ENCODE peak calls at places on chromosome 16, in ten cellular contexts. L is transverse colon, E is breast epithelium, T is tibial nerve, V is A549, M is erythroblast, Y is spleen, R is Peyer's patch, X is H1, O is gastrocnemius medialis. N is an unnamed sample.

GRCh38 chr16:49464877-49465504 is 91.4 kb downstream of the C16orf78 start:
- DNase-seq in Y (peak; percentile 73), R (no peak), M (no peak), L (no peak), V (no peak), O (no peak), E (peak; percentile 10), X (peak; percentile 88), T (no peak), N (no peak)

GRCh38 chr16:49455181-49455990 is 81.8 kb downstream of the C16orf78 start:
- DNase-seq in O (no peak), Y (peak; percentile 56), E (no peak), T (no peak), V (no peak), L (no peak), M (no peak), R (no peak), X (peak; percentile 35), N (no peak)

GRCh38 chr16:56336071-56336688 is 89.2 kb downstream of the AMFR start:
- DNase-seq in R (no peak), X (no peak), M (no peak), L (no peak), Y (no peak), O (peak; percentile 86), V (no peak), E (no peak), T (no peak), N (no peak)

GRCh38 chr16:57191056-57191536 is 5.0 kb downstream of the RSPRY1 start:
- DNase-seq in Y (no peak), R (no peak), M (no peak), X (no peak), E (no peak), T (no peak), O (no peak), V (no peak), L (no peak), N (no peak)

GRCh38 chr16:53022374-53022773 is 30.3 kb downstream of the CHD9NB start:
- DNase-seq in T (no peak), M (peak; percentile 29), Y (no peak), V (peak; percentile 55), L (peak; percentile 33), O (no peak), R (no peak), X (peak; percentile 55), E (no peak), N (peak; percentile 57)

GRCh38 chr16:79272141-79272577 is 328.4 kb downstream of the MAF start:
- DNase-seq in Y (peak; percentile 81), R (no peak), T (no peak), M (no peak), E (no peak), O (no peak), L (peak; percentile 32), X (no peak), V (no peak), N (no peak)

GRCh38 chr16:8850279-8850885 is 18.4 kb downstream of the CARHSP1 start:
- DNase-seq in T (peak; percentile 55), V (no peak), X (no peak), E (no peak), O (peak; percentile 44), M (no peak), R (peak; percentile 49), Y (peak; percentile 87), L (no peak), N (peak; percentile 69)

GRCh38 chr16:57016831-57017230 is 27.5 kb downstream of the NLRC5 start:
- DNase-seq in R (no peak), Y (no peak), L (no peak), V (no peak), O (no peak), M (no peak), E (no peak), X (no peak), T (no peak), N (no peak)

GRCh38 chr16:86501989-86502855 is 8.1 kb upstream of the FOXF1 start:
- DNase-seq in T (no peak), E (no peak), V (no peak), L (no peak), Y (no peak), R (no peak), X (no peak), O (no peak), M (no peak), N (no peak)

DNA sequence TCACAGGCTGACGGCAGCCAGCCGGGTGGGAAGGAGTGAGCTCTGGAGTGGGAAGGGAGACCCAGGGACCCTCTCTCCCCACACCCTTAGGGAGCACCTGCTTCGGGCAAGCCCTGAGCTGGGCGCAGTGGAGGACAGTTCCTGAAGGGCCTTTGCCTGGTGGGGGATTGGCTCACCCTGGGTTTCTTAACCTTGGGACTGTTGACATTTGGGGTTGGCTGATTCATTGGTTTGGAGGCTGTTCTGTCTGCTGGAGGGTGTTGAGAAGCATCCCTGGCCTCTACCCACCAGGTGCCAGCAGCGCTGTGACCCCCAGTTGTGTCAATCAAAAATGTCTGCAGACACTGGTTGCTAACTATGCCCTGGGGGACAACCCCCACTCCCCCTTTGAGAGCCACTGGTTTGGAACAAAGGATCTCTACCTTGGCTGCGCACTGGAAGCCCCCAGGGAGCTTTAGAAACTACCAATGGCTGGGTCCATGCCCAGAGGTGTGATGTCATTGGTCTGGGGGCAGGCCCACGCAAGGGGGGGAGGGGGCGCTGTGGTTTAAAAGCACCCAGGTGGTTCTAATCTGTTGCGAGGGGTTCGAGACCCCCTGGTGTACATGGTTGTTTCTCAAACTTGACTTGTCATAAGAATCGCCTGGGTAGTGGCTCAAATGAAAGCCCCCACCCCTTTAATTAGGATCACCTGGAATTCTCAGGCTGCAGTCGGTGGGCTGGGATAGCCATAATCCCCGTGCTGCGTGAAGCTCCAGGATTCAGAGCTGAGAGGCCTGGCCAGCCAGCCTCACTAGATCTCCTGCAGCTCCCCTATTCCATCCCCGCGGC is 151.9 kb upstream of the GSE1 start:
- DNase-seq in E (no peak), Y (no peak), V (peak; percentile 43), X (no peak), T (no peak), M (no peak), R (no peak), L (no peak), O (peak; percentile 66), N (peak; percentile 61)
- TF ChIP-seq POLR2A in E (no peak), Y (no peak), V (no peak), X (no peak), T (no peak), M (no peak), R (no peak), L (no peak), O (no peak), N (no peak)

DNA sequence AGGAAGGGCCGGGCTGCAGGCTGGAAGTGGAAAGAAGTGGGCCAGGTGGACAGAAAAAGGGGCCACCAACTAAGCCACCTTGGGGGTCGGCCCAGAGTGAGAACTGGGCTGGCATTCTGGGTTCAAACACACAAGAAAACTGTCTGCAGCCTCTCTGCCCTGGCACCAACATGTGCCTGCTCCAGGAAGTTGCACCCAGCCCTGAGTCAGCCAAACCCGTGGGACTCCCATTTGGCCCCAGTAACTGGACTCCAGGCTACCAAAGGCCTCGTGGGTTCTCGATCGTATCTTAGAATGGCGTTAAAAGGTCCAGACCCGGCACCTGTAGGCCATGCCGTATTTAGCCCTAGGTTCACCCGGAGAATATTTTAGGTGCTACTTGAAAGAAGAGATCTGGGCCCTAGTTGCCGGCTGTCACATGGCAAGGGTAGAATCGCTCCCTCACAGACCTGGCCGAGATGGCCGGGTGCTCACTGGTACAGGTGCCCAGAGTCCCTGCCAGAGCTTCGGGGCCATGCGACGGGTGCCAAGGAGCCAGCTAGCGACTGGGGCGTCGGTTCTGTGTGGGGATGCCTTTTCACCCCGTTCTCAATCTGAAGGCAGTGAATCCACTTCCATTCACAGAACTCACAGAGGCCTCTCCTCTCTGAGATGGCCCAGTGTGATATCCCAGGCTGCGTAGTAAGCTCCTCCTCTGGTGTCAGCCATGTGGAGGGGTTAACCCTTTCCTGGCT is 236.7 kb downstream of the MRTFB start:
- DNase-seq in T (no peak), O (peak; percentile 91), M (peak; percentile 29), Y (peak; percentile 63), R (no peak), L (no peak), E (no peak), V (peak; percentile 74), X (no peak), N (peak; percentile 52)
- TF ChIP-seq POLR2A in T (no peak), O (peak; percentile 70), M (no peak), Y (no peak), R (no peak), L (no peak), E (no peak), V (no peak), X (no peak), N (no peak)

GRCh38 chr16:30741461-30741914 is 6.7 kb upstream of the PHKG2 start:
- DNase-seq in L (peak; percentile 72), E (peak; percentile 97), R (peak; percentile 74), T (no peak), V (peak; percentile 88), M (no peak), X (no peak), O (no peak), Y (no peak), N (peak; percentile 86)

GRCh38 chr16:30738984-30739951 is 9.0 kb upstream of the PHKG2 start:
- DNase-seq in M (no peak), X (no peak), T (no peak), Y (no peak), R (no peak), E (no peak), L (no peak), O (no peak), V (no peak), N (no peak)

GRCh38 chr16:30743690-30744089 is 4.5 kb upstream of the PHKG2 start:
- DNase-seq in L (no peak), V (no peak), X (no peak), R (no peak), E (no peak), O (peak; percentile 53), M (no peak), T (no peak), Y (no peak), N (no peak)

GRCh38 chr16:30737794-30738648 is 10.2 kb upstream of the PHKG2 start:
- DNase-seq in R (no peak), L (no peak), O (no peak), V (no peak), X (no peak), M (no peak), Y (no peak), T (no peak), E (no peak), N (no peak)

GRCh38 chr16:30740364-30741251 is 7.6 kb upstream of the PHKG2 start:
- DNase-seq in T (peak; percentile 78), X (no peak), O (peak; percentile 89), R (peak; percentile 86), M (peak; percentile 80), V (peak; percentile 85), E (peak; percentile 96), L (peak; percentile 92), Y (no peak), N (peak; percentile 93)
- TF ChIP-seq POLR2A in T (no peak), X (no peak), O (no peak), R (no peak), M (no peak), V (no peak), E (peak; percentile 8), L (peak; percentile 55), Y (no peak), N (no peak)

GRCh38 chr16:2076072-2076865 is 28.5 kb downstream of the TSC2 start:
- DNase-seq in E (no peak), Y (no peak), R (no peak), T (no peak), X (no peak), M (no peak), L (no peak), O (no peak), V (no peak), N (no peak)
- TF ChIP-seq POLR2A in E (no peak), Y (no peak), R (no peak), T (no peak), X (no peak), M (no peak), L (no peak), O (no peak), V (no peak), N (no peak)

N was measured in H54.